ENCODE peak calls at places on chromosomes 12 and 14, in seven cellular contexts. Y, Q, X, G, J, L and O are unnamed samples.

GRCh38 chr12:92412931-92413685 is 267.5 kb upstream of the BTG1 start:
- DNase-seq in Y (no peak), Q (no peak), X (no peak), G (no peak), J (no peak), L (no peak), O (peak; percentile 17)

GRCh38 chr12:121400332-121401139 is 618 bp downstream of the RNF34 start:
- DNase-seq in Y (peak; percentile 32), Q (peak; percentile 87), X (no peak), G (no peak), J (peak; percentile 23), L (peak; percentile 63), O (peak; percentile 32)

GRCh38 chr14:77862154-77862783 is 62.4 kb downstream of the ADCK1 start:
- DNase-seq in Y (peak; percentile 36), Q (peak; percentile 95), X (peak; percentile 41), G (peak; percentile 79), J (peak; percentile 80), L (peak; percentile 81), O (peak; percentile 22)

GRCh38 chr12:52906049-52906645 is 1.3 kb upstream of the KRT8 start:
- DNase-seq in Y (no peak), Q (no peak), X (no peak), G (no peak), J (no peak), L (no peak), O (no peak)

GRCh38 chr12:51947597-51947996 is 3.9 kb upstream of the ACVR1B start:
- DNase-seq in Y (no peak), Q (peak; percentile 50), X (no peak), G (no peak), J (no peak), L (no peak), O (no peak)

GRCh38 chr14:94446126-94446525 is 6.5 kb downstream of the SERPINA11 start:
- DNase-seq in Y (no peak), Q (no peak), X (no peak), G (no peak), J (no peak), L (no peak), O (no peak)

GRCh38 chr14:37599527-37600368 is 4.3 kb downstream of the TTC6 start:
- DNase-seq in Y (peak; percentile 77), Q (no peak), X (no peak), G (no peak), J (no peak), L (peak; percentile 46), O (no peak)

GRCh38 chr14:37253905-37254304 is 56.2 kb downstream of the MIPOL1 start:
- DNase-seq in Y (peak; percentile 22), Q (no peak), X (no peak), G (no peak), J (no peak), L (no peak), O (peak; percentile 66)

GRCh38 chr12:92030618-92031017 is 115.0 kb downstream of the BTG1 start:
- DNase-seq in Y (no peak), Q (no peak), X (no peak), G (no peak), J (no peak), L (no peak), O (peak; percentile 16)

GRCh38 chr12:52992699-52993557 is 13.3 kb upstream of the EIF4B start:
- DNase-seq in Y (no peak), Q (peak; percentile 72), X (no peak), G (peak; percentile 86), J (no peak), L (no peak), O (peak; percentile 51)

GRCh38 chr14:75361751-75362433 is 65.9 kb upstream of the JDP2 start:
- DNase-seq in Y (no peak), Q (peak; percentile 92), X (no peak), G (no peak), J (no peak), L (no peak), O (no peak)

GRCh38 chr14:31943861-31944255 is 133.2 kb upstream of the ARHGAP5 start:
- DNase-seq in Y (no peak), Q (no peak), X (no peak), G (no peak), J (no peak), L (no peak), O (no peak)

GRCh38 chr14:36383674-36384421 is 63.4 kb upstream of the MBIP start:
- DNase-seq in Y (no peak), Q (peak; percentile 84), X (peak; percentile 27), G (no peak), J (no peak), L (peak; percentile 71), O (no peak)

GRCh38 chr14:52848626-52849025 is 57.2 kb upstream of the GNPNAT1 start:
- DNase-seq in Y (no peak), Q (no peak), X (no peak), G (no peak), J (no peak), L (no peak), O (no peak)

GRCh38 chr12:130644124-130644523 is 72.0 kb downstream of the RIMBP2 start:
- DNase-seq in Y (no peak), Q (no peak), X (no peak), G (no peak), J (no peak), L (no peak), O (no peak)

GRCh38 chr14:78611031-78611430 is 440.9 kb downstream of the NRXN3 start:
- DNase-seq in Y (peak; percentile 39), Q (no peak), X (no peak), G (no peak), J (no peak), L (no peak), O (no peak)

GRCh38 chr14:21860172-21860571 is 186.6 kb upstream of the OR4E1 start:
- DNase-seq in Y (no peak), Q (no peak), X (no peak), G (peak; percentile 7), J (no peak), L (no peak), O (no peak)

GRCh38 chr12:125403145-125403789 is 338.0 kb downstream of the AACS start:
- DNase-seq in Y (peak; percentile 28), Q (no peak), X (peak; percentile 17), G (no peak), J (no peak), L (no peak), O (no peak)

GRCh38 chr14:60317609-60318008 is 68.6 kb downstream of the PPM1A start:
- DNase-seq in Y (peak; percentile 55), Q (no peak), X (no peak), G (no peak), J (no peak), L (no peak), O (no peak)

GRCh38 chr14:56891226-56891625 is 80.9 kb upstream of the OTX2 start:
- DNase-seq in Y (no peak), Q (no peak), X (no peak), G (no peak), J (no peak), L (no peak), O (no peak)

GRCh38 chr14:25006961-25007795 is 42.8 kb downstream of the STXBP6 start:
- DNase-seq in Y (no peak), Q (no peak), X (no peak), G (peak; percentile 21), J (no peak), L (no peak), O (peak; percentile 99)

GRCh38 chr14:105204931-105205717 is 24.0 kb upstream of the NUDT14 start:
- DNase-seq in Y (no peak), Q (no peak), X (no peak), G (no peak), J (no peak), L (no peak), O (no peak)

GRCh38 chr14:86510503-86510902 is 980.6 kb downstream of the FLRT2 start:
- DNase-seq in Y (no peak), Q (no peak), X (no peak), G (no peak), J (no peak), L (no peak), O (peak; percentile 77)

GRCh38 chr12:131948166-131948712 is 1.5 kb upstream of the EP400 start:
- DNase-seq in Y (no peak), Q (peak; percentile 40), X (no peak), G (no peak), J (no peak), L (no peak), O (no peak)

GRCh38 chr12:51926064-51926632 is 18.8 kb downstream of the ACVRL1 start:
- DNase-seq in Y (no peak), Q (peak; percentile 71), X (no peak), G (no peak), J (no peak), L (no peak), O (no peak)

GRCh38 chr14:72891666-72892102 is 2.2 kb downstream of the DPF3 start:
- DNase-seq in Y (no peak), Q (no peak), X (no peak), G (no peak), J (no peak), L (no peak), O (no peak)

GRCh38 chr14:104134061-104134965 is 4.1 kb upstream of the KIF26A start:
- DNase-seq in Y (no peak), Q (peak; percentile 80), X (no peak), G (no peak), J (no peak), L (peak; percentile 35), O (no peak)

GRCh38 chr14:88189840-88190191 is 133.3 kb downstream of the KCNK10 start:
- DNase-seq in Y (no peak), Q (no peak), X (no peak), G (no peak), J (no peak), L (no peak), O (no peak)

GRCh38 chr12:116361404-116362223 is 84.1 kb upstream of the MED13L start:
- DNase-seq in Y (peak; percentile 73), Q (no peak), X (no peak), G (no peak), J (peak; percentile 32), L (no peak), O (no peak)

GRCh38 chr12:30191701-30192455 is 408.1 kb upstream of the TMTC1 start:
- DNase-seq in Y (no peak), Q (no peak), X (no peak), G (no peak), J (no peak), L (no peak), O (no peak)